ENCODE peak calls at places on chromosome 14, in nine cellular contexts. D is activated naive CD4-positive, alpha-beta T cell treated with anti-CD3 and anti-CD28 coated beads, Interleukin-2, amount 50 U/mL, for 16 hours; N is neuronal stem cell; H is GM23338; B is cardiac muscle cell; O is stromal cell of bone marrow; T is astrocyte of the spinal cord; G is stimulated activated CD4-positive, alpha-beta T cell treated with anti-CD3 and anti-CD28 coated beads, Interleukin-1b, Interleukin-23, amount 100 ng/mL, for 1 hour; W is activated CD4-positive, alpha-beta T cell treated with anti-CD3 and anti-CD28 coated beads for 1 hour. X is an unnamed sample.

GRCh38 chr14:22556990-22557623 is 31.9 kb downstream of the DAD1 start:
- DNase-seq in D (peak), N (peak), H (peak), B (peak), O (peak), T (peak), G (peak), W (peak), X (no peak)

GRCh38 chr14:57122129-57122528 is 146.6 kb downstream of the EXOC5 start:
- DNase-seq in D (no peak), N (no peak), H (no peak), B (no peak), O (no peak), T (no peak), G (no peak), W (no peak), X (no peak)

GRCh38 chr14:99350751-99351150 is 78.8 kb upstream of the BCL11B start:
- DNase-seq in D (no peak), N (no peak), H (no peak), B (no peak), O (no peak), T (no peak), G (no peak), W (no peak), X (no peak)

GRCh38 chr14:85574849-85575616 is 45.1 kb downstream of the FLRT2 start:
- DNase-seq in D (no peak), N (no peak), H (peak), B (no peak), O (no peak), T (no peak), G (no peak), W (no peak), X (no peak)

GRCh38 chr14:59358105-59358504 is 107.1 kb downstream of the GPR135 start:
- DNase-seq in D (no peak), N (no peak), H (peak), B (peak), O (peak), T (no peak), G (no peak), W (no peak), X (no peak)

GRCh38 chr14:91867316-91867988 is at the start of gene TC2N:
- DNase-seq in D (peak), N (no peak), H (no peak), B (no peak), O (no peak), T (no peak), G (no peak), W (peak), X (peak)

GRCh38 chr14:38255673-38256357 is at the start of gene CLEC14A:
- DNase-seq in D (peak), N (no peak), H (peak), B (no peak), O (no peak), T (peak), G (no peak), W (no peak), X (no peak)

GRCh38 chr14:100750762-100751699 is 24.3 kb downstream of the DLK1 start:
- DNase-seq in D (no peak), N (no peak), H (no peak), B (no peak), O (no peak), T (no peak), G (no peak), W (no peak), X (no peak)

GRCh38 chr14:73750161-73750901 is 36.1 kb upstream of the PNMA1 start:
- DNase-seq in D (no peak), N (no peak), H (no peak), B (no peak), O (no peak), T (no peak), G (no peak), W (no peak), X (no peak)

GRCh38 chr14:85468815-85469214 is 61.1 kb upstream of the FLRT2 start:
- DNase-seq in D (no peak), N (no peak), H (no peak), B (no peak), O (no peak), T (no peak), G (no peak), W (no peak), X (no peak)

GRCh38 chr14:103124501-103125001 is 1.3 kb downstream of the TNFAIP2 start:
- DNase-seq in D (no peak), N (no peak), H (no peak), B (no peak), O (no peak), T (no peak), G (no peak), W (no peak), X (no peak)

GRCh38 chr14:65206448-65207096 is 104.3 kb upstream of the MAX start:
- DNase-seq in D (no peak), N (no peak), H (no peak), B (no peak), O (peak), T (peak), G (no peak), W (no peak), X (no peak)

GRCh38 chr14:81209187-81209836 is 11.4 kb downstream of the GTF2A1 start:
- DNase-seq in D (no peak), N (no peak), H (no peak), B (no peak), O (no peak), T (peak), G (no peak), W (no peak), X (no peak)

GRCh38 chr14:21997300-21997699 is 323.7 kb upstream of the OR4E1 start:
- DNase-seq in D (peak), N (peak), H (peak), B (peak), O (no peak), T (no peak), G (no peak), W (no peak), X (no peak)

GRCh38 chr14:76135722-76136121 is 16.0 kb upstream of the GPATCH2L start:
- DNase-seq in D (no peak), N (no peak), H (no peak), B (no peak), O (no peak), T (no peak), G (no peak), W (no peak), X (no peak)

X was measured in NCI-H524 treated with DMSO at 0.1 percent for 48 hours.